ENCODE peak calls at places on chromosomes 5 and 9, in nine cellular contexts. C is A673, F is Calu3, P is fibroblast of mammary gland, U is GM23338, O is nephron progenitor cell, I is endothelial cell, D is HCT116, W is choroid plexus epithelial cell. L is an unnamed sample.

GRCh38 chr5:178147406-178147805 is 6.3 kb downstream of the NHP2 start:
- DNase-seq in W (no peak), F (no peak), U (no peak), P (no peak), I (no peak), C (no peak), D (no peak), O (no peak), L (no peak)

GRCh38 chr5:43601454-43602260 is 1.3 kb upstream of the NNT start:
- DNase-seq in O (no peak), C (peak), I (no peak), D (no peak), F (peak), W (peak), U (no peak), P (peak), L (no peak)

GRCh38 chr9:127492616-127493015 is 41.3 kb downstream of the LRSAM1 start:
- DNase-seq in F (no peak), C (no peak), U (no peak), W (no peak), I (no peak), O (no peak), P (no peak), D (no peak), L (no peak)

GRCh38 chr9:68500457-68501158 is 40.1 kb downstream of the TMEM252 start:
- DNase-seq in C (no peak), D (no peak), U (peak), O (no peak), P (peak), I (no peak), F (no peak), W (no peak), L (no peak)

GRCh38 chr9:122327175-122327574 is 43.6 kb upstream of the PTGS1 start:
- DNase-seq in W (no peak), U (no peak), P (no peak), C (no peak), I (no peak), D (no peak), O (no peak), F (no peak), L (no peak)

GRCh38 chr5:164353155-164353554 is 847.7 kb downstream of the MAT2B start:
- DNase-seq in O (no peak), D (no peak), I (no peak), P (no peak), C (peak), W (peak), F (no peak), U (no peak), L (no peak)

GRCh38 chr9:27276182-27277030 is 20.5 kb downstream of the EQTN start:
- DNase-seq in D (peak), W (peak), I (peak), U (peak), P (peak), O (peak), C (peak), F (peak), L (no peak)

GRCh38 chr5:74516217-74516636 is 124.3 kb downstream of the ENC1 start:
- DNase-seq in P (peak), W (peak), O (no peak), F (no peak), C (no peak), I (no peak), U (peak), D (no peak), L (no peak)

GRCh38 chr5:126561908-126562307 is 33.1 kb downstream of the ALDH7A1 start:
- DNase-seq in W (peak), D (no peak), O (no peak), F (no peak), C (no peak), I (no peak), P (peak), U (no peak), L (no peak)

GRCh38 chr9:101307041-101307440 is 77.8 kb downstream of the BAAT start:
- DNase-seq in I (no peak), W (no peak), C (no peak), P (no peak), U (no peak), F (no peak), D (no peak), O (no peak), L (no peak)

GRCh38 chr9:124694394-124695279 is 76.5 kb downstream of the NR6A1 start:
- DNase-seq in O (no peak), D (no peak), C (peak), F (no peak), P (no peak), I (no peak), W (peak), U (no peak), L (no peak)

GRCh38 chr9:35510745-35511428 is 21.0 kb downstream of the RUSC2 start:
- DNase-seq in C (no peak), I (no peak), F (no peak), P (peak), U (no peak), O (no peak), D (peak), W (peak), L (no peak)

GRCh38 chr9:134396825-134397224 is 70.6 kb downstream of the RXRA start:
- DNase-seq in C (peak), F (no peak), D (no peak), W (no peak), U (no peak), P (no peak), I (peak), O (no peak), L (no peak)

GRCh38 chr9:90142580-90142979 is 500.0 kb downstream of the DIRAS2 start:
- DNase-seq in P (peak), O (peak), I (peak), F (peak), U (peak), D (peak), C (peak), W (peak), L (peak)
- TF ChIP-seq CTCF in P (peak), O (peak), I (peak), F (no peak), U (peak), D (peak), C (peak), W (peak), L (peak)

GRCh38 chr5:36874465-36874864 is 2.1 kb upstream of the NIPBL start:
- DNase-seq in P (peak), C (peak), W (peak), F (no peak), O (no peak), D (no peak), I (no peak), U (peak), L (no peak)
- TF ChIP-seq CTCF in P (no peak), C (no peak), W (no peak), F (no peak), O (no peak), D (no peak), I (no peak), U (no peak), L (no peak)

DNA sequence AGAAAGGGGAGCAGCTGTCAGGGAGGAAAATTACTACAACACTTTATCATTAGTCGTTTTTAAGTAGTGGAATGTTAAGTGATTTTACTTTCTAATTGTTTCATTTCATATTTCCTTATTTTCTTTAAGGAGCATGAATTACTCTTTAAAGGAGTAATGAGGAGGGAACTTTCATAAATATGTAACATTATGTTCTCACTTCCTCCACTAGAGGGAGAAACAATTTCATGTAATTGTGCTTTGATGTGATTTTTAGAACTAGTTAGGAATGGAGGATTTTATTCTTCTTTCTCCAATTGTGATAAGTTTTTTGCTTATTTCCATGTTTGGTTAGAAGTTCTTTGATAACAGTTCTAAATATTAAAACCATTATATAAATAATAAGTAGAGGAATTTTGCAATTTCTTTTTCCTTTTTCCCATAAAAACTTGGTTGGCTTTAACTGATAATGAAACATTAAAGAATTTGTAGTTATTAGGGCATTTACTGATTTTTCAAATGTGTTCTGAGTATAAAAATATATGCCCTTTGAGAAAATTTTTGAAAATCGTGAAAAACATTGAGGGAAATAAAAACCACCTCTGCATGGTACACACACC is 25.6 kb downstream of the CEP78 start:
- DNase-seq in C (peak), D (peak), U (peak), O (no peak), W (peak), P (peak), F (no peak), I (no peak), L (no peak)
- TF ChIP-seq CTCF in C (peak), D (peak), U (peak), O (peak), W (peak), P (peak), F (no peak), I (peak), L (peak)

DNA sequence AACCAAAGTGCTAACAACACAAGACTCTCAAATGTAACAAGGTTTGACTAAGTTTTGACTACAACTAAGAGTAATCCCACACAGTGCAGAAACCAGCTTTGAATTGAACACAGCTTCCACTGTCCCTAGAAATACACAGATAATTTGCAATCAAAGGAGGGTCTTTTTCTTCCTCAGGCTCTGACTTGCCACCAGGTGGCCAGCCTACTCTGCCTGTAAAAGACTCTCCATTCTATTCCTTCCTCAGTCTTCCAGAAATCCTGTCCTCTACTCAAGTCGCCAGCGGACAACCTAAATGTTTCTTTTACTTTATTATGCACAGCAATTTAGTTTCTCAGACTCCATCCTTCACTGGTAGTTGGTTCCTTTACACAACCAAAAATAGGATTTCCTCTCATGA is 32.2 kb upstream of the MCTP1 start:
- DNase-seq in C (no peak), F (no peak), I (no peak), O (no peak), P (no peak), W (no peak), U (peak), D (no peak), L (no peak)
- TF ChIP-seq CTCF in C (peak), F (peak), I (peak), O (peak), P (peak), W (peak), U (peak), D (no peak), L (peak)

GRCh38 chr5:14687023-14687665 is 22.6 kb downstream of the OTULIN start:
- DNase-seq in C (no peak), W (peak), U (no peak), O (no peak), F (no peak), D (no peak), I (no peak), P (no peak), L (no peak)
- TF ChIP-seq CTCF in C (no peak), W (peak), U (no peak), O (no peak), F (no peak), D (no peak), I (no peak), P (no peak), L (no peak)

DNA sequence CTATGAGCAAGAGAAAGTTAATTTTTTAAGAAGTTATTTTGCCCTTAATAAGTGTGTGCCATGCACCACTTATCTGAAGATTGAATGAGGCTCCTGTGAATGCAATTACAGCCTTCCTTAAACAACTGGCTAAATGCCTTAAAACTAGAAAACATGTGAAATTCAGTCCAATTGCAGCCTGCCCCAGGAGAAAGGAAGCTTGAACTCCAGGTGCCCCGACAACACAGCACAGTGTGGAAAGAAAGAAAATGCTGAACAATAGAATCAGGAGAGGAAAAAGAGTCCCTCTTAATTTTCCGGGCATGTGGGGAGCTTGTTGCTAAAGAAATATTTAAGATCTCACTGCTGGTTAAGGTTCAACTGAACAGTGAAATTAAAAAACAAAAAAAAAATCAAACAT is 8.8 kb downstream of the LHFPL2 start:
- DNase-seq in F (no peak), D (no peak), W (no peak), I (no peak), O (no peak), C (no peak), P (no peak), U (no peak), L (no peak)
- TF ChIP-seq CTCF in F (no peak), D (no peak), W (no peak), I (no peak), O (no peak), C (no peak), P (no peak), U (no peak), L (no peak)